ENCODE peak calls at places on chromosomes 4 and X, in nine cellular contexts. K is nephron progenitor cell; P is SHP77; L is heart left ventricle; Y is naive thymus-derived CD4-positive, alpha-beta T cell; A is T-helper 9 cell; V is stimulated activated CD8-positive, alpha-beta memory T cell treated with anti-CD3 and anti-CD28 coated beads, Interleukin-15, amount 100 ng/mL, for 24 hours; E is activated CD8-positive, alpha-beta memory T cell treated with anti-CD3 and anti-CD28 coated beads for 24 hours; X is gastrocnemius medialis. I is an unnamed sample.

GRCh38 chr4:102500371-102501175 is 586 bp upstream of the NFKB1 start:
- DNase-seq in E (peak), K (peak), V (no peak), L (peak), Y (peak), P (no peak), A (no peak), X (peak), I (peak)

GRCh38 chr4:2830632-2831610 is 12.7 kb upstream of the ADD1 start:
- DNase-seq in X (peak), E (peak), A (no peak), P (no peak), L (peak), K (no peak), Y (no peak), V (no peak), I (no peak)

GRCh38 chrX:88605222-88605583 is 141.8 kb upstream of the CPXCR1 start:
- DNase-seq in K (no peak), Y (no peak), V (no peak), A (no peak), P (no peak), E (no peak), X (no peak), L (no peak), I (no peak)

GRCh38 chrX:32591589-32591988 is 619.8 kb downstream of the DMD start:
- DNase-seq in E (no peak), P (no peak), K (no peak), V (no peak), Y (no peak), A (no peak), L (no peak), X (no peak), I (no peak)

GRCh38 chr4:1775731-1776500 is 17.2 kb upstream of the FGFR3 start:
- DNase-seq in L (no peak), A (no peak), X (no peak), P (no peak), E (no peak), V (no peak), Y (no peak), K (no peak), I (no peak)

GRCh38 chr4:169062861-169063197 is 52.8 kb upstream of the CBR4 start:
- DNase-seq in K (no peak), Y (no peak), P (no peak), L (no peak), A (no peak), V (no peak), E (no peak), X (no peak), I (no peak)

GRCh38 chrX:39832211-39832610 is 265.5 kb downstream of the BCOR start:
- DNase-seq in Y (no peak), E (no peak), K (no peak), L (no peak), A (no peak), V (no peak), X (no peak), P (no peak), I (no peak)

GRCh38 chr4:26263165-26263564 is 57.6 kb upstream of the RBPJ start:
- DNase-seq in E (no peak), K (no peak), A (no peak), L (no peak), X (no peak), P (peak), Y (no peak), V (no peak), I (no peak)

GRCh38 chr4:12050357-12050756 is 621.7 kb upstream of the HS3ST1 start:
- DNase-seq in Y (no peak), X (no peak), P (no peak), A (no peak), L (no peak), E (no peak), V (no peak), K (no peak), I (no peak)

GRCh38 chr4:6502147-6502546 is 29.7 kb upstream of the PPP2R2C start:
- DNase-seq in E (peak), P (no peak), Y (no peak), A (no peak), X (no peak), K (no peak), V (no peak), L (no peak), I (no peak)

GRCh38 chr4:117311989-117312388 is 226.6 kb upstream of the TRAM1L1 start:
- DNase-seq in A (no peak), Y (no peak), P (no peak), V (no peak), K (no peak), E (no peak), L (no peak), X (no peak), I (no peak)

I was measured in lung microvascular endothelial cell.